ENCODE peak calls at places on chromosomes 16 and 17, in four cellular contexts. B is cardiac muscle cell; F is ascending aorta; M is CD8-positive, alpha-beta T cell. V is an unnamed sample.

GRCh38 chr17:8173056-8173870 is 2.9 kb downstream of the TMEM107 start:
- DNase-seq in F (peak; percentile 93), B (peak; percentile 91), M (no peak), V (peak; percentile 85)

GRCh38 chr16:17364319-17365210 is 106.2 kb downstream of the XYLT1 start:
- DNase-seq in M (peak; percentile 51), F (no peak), B (no peak), V (no peak)

GRCh38 chr16:10314811-10315210 is 71.0 kb upstream of the ATF7IP2 start:
- DNase-seq in F (no peak), M (no peak), B (no peak), V (no peak)

GRCh38 chr16:88814144-88814502 is 2.4 kb upstream of the APRT start:
- DNase-seq in M (no peak), B (no peak), F (no peak), V (no peak)

GRCh38 chr16:15780805-15781204 is 76.0 kb downstream of the MYH11 start:
- DNase-seq in F (no peak), B (no peak), M (no peak), V (no peak)

GRCh38 chr16:1155353-1156110 is 2.6 kb downstream of the CACNA1H start:
- DNase-seq in M (no peak), B (no peak), F (no peak), V (no peak)

GRCh38 chr16:2963074-2963610 is 933 bp upstream of the KREMEN2 start:
- DNase-seq in B (no peak), M (no peak), F (no peak), V (no peak)

GRCh38 chr16:48330847-48331204 is 54.4 kb downstream of the SIAH1 start:
- DNase-seq in F (no peak), B (no peak), M (no peak), V (no peak)

GRCh38 chr17:40019140-40019991 is 4.1 kb downstream of the CSF3 start:
- DNase-seq in F (no peak), M (no peak), B (no peak), V (no peak)

GRCh38 chr16:79651363-79651762 is 50.8 kb upstream of the MAF start:
- DNase-seq in M (no peak), F (peak; percentile 82), B (no peak), V (peak; percentile 85)

GRCh38 chr16:49920397-49920796 is 64.5 kb upstream of the ZNF423 start:
- DNase-seq in F (no peak), B (no peak), M (no peak), V (no peak)

GRCh38 chr17:38451030-38451839 is 23.0 kb downstream of the ARHGAP23 start:
- DNase-seq in F (no peak), B (peak; percentile 46), M (no peak), V (no peak)

GRCh38 chr17:74859439-74860228 is at the start of gene GRIN2C:
- DNase-seq in F (no peak), B (peak; percentile 56), M (no peak), V (no peak)

GRCh38 chr17:27352481-27353460 is 58.9 kb downstream of the WSB1 start:
- DNase-seq in B (no peak), M (no peak), F (no peak), V (no peak)

GRCh38 chr17:65131946-65132345 is 5.2 kb upstream of the RGS9 start:
- DNase-seq in F (no peak), M (no peak), B (no peak), V (no peak)

GRCh38 chr16:57601801-57602478 is 26.5 kb upstream of the ADGRG1 start:
- DNase-seq in F (peak; percentile 56), B (no peak), M (no peak), V (no peak)

GRCh38 chr16:54072237-54072636 is 214.3 kb downstream of the IRX3 start:
- DNase-seq in B (peak; percentile 50), M (no peak), F (no peak), V (no peak)
- H3K27ac ChIP-seq in B (no peak overlapping the region), M (no peak overlapping the region), F (no peak overlapping the region), V (no peak overlapping the region)

DNA sequence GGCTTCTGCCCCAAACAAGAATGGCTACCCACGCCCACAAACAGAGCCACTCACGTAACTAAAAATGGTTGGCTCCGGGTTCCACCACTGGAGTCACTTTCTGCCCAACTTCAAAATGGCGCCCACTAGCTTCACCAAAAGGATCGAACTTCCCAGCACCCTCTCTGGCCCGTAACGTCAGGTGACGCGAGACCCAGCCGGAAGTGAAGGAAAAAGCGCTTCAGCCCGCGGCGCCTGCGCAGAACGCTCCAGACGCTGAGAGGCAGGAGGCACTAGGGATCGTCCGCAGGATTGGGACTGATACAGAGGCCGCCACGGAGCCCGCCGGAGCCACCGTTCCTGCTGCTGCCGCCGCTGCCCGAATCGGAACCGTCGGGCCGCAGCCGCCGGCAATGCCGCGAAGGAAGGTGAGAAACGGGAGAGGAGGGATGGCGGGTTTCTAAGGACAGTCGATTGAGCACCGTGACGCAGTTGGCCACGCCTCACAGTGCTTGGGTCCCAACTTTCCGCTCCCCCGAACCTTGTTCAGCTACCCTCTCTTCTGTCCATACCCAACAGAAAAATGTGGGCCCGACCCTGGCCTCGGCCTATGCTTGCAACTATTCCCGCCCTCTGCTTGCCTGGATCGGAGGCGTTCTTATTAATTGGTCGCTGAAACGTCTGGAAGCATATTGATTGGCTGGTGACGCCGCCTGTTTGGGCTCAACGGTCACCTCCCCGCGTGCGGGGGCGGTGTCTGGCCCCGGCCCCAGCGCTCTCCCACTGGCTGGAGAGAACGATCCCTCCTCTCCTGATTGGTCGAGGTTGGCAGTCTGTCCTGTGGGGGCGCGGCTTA is at the start of gene KAT7:
- DNase-seq in B (peak; percentile 99), F (peak; percentile 99), M (peak; percentile 94), V (peak; percentile 99)
- TF ChIP-seq CTCF in B (no peak), F (no peak), M (no peak), V (no peak)

DNA sequence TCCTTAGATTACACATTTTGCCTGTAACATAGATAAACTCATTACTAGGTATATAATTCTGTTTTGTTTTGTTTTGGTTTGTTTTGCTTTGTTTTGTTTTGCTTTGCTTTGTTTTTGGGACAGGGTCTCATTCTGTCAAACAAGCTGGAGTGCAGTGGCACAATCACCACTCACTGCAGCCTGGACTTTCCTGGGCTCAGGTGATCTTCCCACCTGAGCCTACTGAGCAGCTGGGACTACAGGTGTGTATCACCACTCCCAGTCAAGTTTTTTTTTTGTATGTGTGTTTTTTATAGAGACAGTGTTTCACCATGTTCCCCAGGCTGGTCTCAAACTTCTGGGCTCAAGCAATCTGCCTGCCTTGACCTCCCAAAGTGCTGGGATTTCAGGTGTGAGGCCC is 1.3 kb upstream of the CCL4L2 start:
- DNase-seq in M (no peak), F (no peak), B (no peak), V (no peak)
- H3K27ac ChIP-seq in M (no peak overlapping the region), F (no peak overlapping the region), B (no peak overlapping the region), V (no peak overlapping the region)

GRCh38 chr17:67629963-67630320 is 87.8 kb upstream of the NOL11 start:
- DNase-seq in B (peak; percentile 15), M (no peak), F (no peak), V (no peak)
- TF ChIP-seq CTCF in B (peak; percentile 57), M (no peak), F (no peak), V (no peak)

DNA sequence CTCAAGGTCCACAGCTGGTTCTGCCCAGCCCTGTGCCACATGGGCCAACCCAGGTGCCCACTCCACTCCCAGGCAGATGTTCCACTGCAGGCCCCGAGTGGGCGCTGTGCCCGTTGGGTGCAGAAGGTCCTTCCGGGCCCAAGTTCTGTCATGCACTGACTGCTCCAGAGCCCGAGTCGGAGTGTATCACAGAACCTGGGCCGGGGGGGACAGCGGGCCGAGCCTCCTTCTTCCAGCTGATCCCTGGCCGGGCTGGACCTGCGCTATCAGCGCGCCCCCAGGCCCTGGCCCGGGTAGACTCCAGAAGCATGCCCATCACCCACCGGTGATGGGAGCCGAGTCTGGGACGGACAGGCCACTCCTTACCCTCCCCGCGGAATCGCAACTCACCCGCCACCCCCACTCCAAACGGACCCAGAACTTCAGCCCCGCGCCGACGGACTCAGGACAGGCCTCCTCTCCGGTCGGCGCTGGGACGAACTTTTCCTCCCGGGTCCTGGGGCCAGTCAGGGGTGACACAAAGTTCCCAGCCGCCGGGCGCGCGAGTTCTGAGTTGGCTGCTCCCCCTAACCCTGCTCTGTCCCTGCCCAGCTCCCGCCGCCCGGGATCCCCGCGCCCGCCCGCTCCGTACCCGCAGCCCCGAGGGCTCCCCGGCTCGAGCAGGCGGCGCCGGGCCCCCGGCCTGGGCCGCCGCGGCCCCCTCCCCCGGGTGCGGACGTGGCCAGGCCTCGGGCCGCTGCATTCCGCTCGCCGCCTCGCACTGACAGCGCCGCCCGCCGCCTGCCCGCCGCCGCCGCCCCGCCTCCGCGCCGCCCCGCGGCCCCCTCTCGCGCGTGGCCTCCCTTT is at the start of gene COPZ2:
- DNase-seq in M (peak; percentile 51), F (peak; percentile 88), B (peak; percentile 57), V (peak; percentile 87)
- H3K27ac ChIP-seq in M (no peak within 1 kb of the TSS), F (peak within 1 kb of the TSS; percentile 83), B (no peak within 1 kb of the TSS), V (peak within 1 kb of the TSS; percentile 90)

GRCh38 chr16:9226924-9227323 is 135.5 kb downstream of the HAPSTR1 start:
- DNase-seq in M (no peak), F (no peak), B (no peak), V (no peak)

GRCh38 chr16:9219811-9220210 is 128.4 kb downstream of the HAPSTR1 start:
- DNase-seq in M (no peak), B (no peak), F (no peak), V (no peak)

DNA sequence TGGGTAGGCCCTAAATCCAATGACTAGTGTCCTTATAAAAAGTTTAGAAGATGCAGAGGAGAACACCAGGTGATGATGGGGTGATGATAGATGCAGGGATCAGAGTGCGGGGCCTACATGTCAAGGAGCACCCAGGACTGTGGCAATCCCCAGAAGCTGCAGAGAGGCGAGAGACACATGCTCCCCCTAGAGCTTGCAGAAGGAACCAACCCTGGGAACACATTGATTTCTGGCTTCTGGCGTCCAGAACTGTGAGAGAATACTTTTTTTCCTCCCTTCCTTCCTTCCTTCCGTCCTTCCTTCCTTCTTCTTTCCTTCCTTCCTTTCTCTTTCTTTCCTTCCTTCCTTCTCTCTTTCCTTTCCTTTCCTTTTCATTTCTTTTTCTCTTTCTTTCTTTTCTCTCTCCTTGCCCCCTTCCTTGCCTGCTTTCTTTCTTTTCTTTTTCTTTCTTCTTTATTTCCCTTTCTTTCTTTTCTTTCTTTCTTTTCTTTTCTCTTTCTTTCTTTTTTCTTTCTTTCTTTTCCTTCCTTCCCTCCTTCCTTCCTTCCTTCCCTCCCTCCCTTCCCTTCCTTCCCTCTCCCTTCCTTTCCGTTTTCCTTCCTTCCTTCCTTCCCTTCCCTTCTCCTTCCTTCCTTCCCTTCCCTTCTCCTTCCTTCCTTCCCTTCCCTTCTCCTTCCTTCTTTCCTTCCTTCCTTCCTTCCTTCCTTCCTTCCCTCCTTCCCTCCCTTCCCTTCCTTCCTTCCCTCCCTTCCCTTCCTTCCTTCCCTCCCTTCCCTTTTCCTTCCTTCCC is 134.3 kb downstream of the HAPSTR1 start:
- DNase-seq in B (peak; percentile 41), F (no peak), M (no peak), V (no peak)
- TF ChIP-seq CTCF in B (no peak), F (no peak), M (no peak), V (no peak)